ENCODE peak calls at places on chromosomes 11 and 22, in six cellular contexts. S is CD4-positive, CD25-positive, alpha-beta regulatory T cell; Q is right lobe of liver; B is cardiac fibroblast; Z is substantia nigra; W is T-helper 2 cell. A is an unnamed sample.

GRCh38 chr11:104525416-104525815 is 361.5 kb upstream of the PDGFD start:
- DNase-seq in S (no peak), Q (no peak), B (no peak), Z (no peak), W (no peak), A (no peak)

GRCh38 chr11:8330896-8331295 is 67.2 kb upstream of the LMO1 start:
- DNase-seq in S (no peak), Q (no peak), B (no peak), Z (no peak), W (no peak), A (no peak)

GRCh38 chr22:36052505-36052941 is 23.9 kb upstream of the RBFOX2 start:
- DNase-seq in S (no peak), Q (no peak), B (peak; percentile 15), Z (no peak), W (no peak), A (no peak)

GRCh38 chr11:76131585-76131984 is 74.7 kb downstream of the WNT11 start:
- DNase-seq in S (no peak), Q (no peak), B (peak; percentile 31), Z (no peak), W (no peak), A (no peak)

GRCh38 chr22:49302530-49302929 is 525.1 kb downstream of the BRD1 start:
- DNase-seq in S (no peak), Q (no peak), B (no peak), Z (no peak), W (no peak), A (no peak)

GRCh38 chr11:114892381-114893197 is 214.3 kb downstream of the NXPE2 start:
- DNase-seq in S (no peak), Q (no peak), B (no peak), Z (no peak), W (no peak), A (no peak)

GRCh38 chr22:42401562-42402334 is 30.5 kb downstream of the NFAM1 start:
- DNase-seq in S (no peak), Q (no peak), B (no peak), Z (no peak), W (no peak), A (no peak)

GRCh38 chr11:71998649-71999310 is at the start of gene IL18BP:
- DNase-seq in S (peak; percentile 42), Q (no peak), B (no peak), Z (no peak), W (no peak), A (peak; percentile 87)

GRCh38 chr11:45751430-45751829 is 53.5 kb upstream of the SLC35C1 start:
- DNase-seq in S (no peak), Q (no peak), B (no peak), Z (no peak), W (no peak), A (no peak)

GRCh38 chr22:44538518-44539315 is 40.7 kb upstream of the RTL6 start:
- DNase-seq in S (no peak), Q (peak; percentile 28), B (no peak), Z (no peak), W (no peak), A (no peak)

GRCh38 chr11:11265994-11266606 is 87.0 kb downstream of the CSNK2A3 start:
- DNase-seq in S (peak; percentile 38), Q (peak; percentile 58), B (peak; percentile 5), Z (no peak), W (peak; percentile 45), A (no peak)

GRCh38 chr11:130168105-130168504 is 8.5 kb downstream of the ST14 start:
- DNase-seq in S (no peak), Q (no peak), B (no peak), Z (no peak), W (no peak), A (no peak)

GRCh38 chr11:45485070-45485716 is 180.2 kb downstream of the CHST1 start:
- DNase-seq in S (no peak), Q (no peak), B (peak; percentile 5), Z (no peak), W (no peak), A (no peak)

GRCh38 chr11:62269654-62270278 is at the start of gene SCGB2A2:
- DNase-seq in S (no peak), Q (no peak), B (no peak), Z (no peak), W (no peak), A (no peak)

GRCh38 chr11:114111369-114112042 is 52.0 kb downstream of the ZBTB16 start:
- DNase-seq in S (no peak), Q (no peak), B (peak; percentile 84), Z (no peak), W (no peak), A (no peak)

GRCh38 chr22:17087176-17088131 is 2.7 kb downstream of the IL17RA start:
- DNase-seq in S (peak; percentile 80), Q (peak; percentile 47), B (peak; percentile 55), Z (no peak), W (peak; percentile 23), A (no peak)

A was measured in CD14-positive monocyte.